ENCODE peak calls at places on chromosome 11, in six cellular contexts. D, V, P, A, R and E are unnamed samples.

GRCh38 chr11:10304495-10305261 is at the start of gene ADM:
- DNase-seq in V (peak), D (peak), P (peak), A (peak), R (peak), E (no peak)

GRCh38 chr11:44693654-44694119 is 33.1 kb upstream of the TSPAN18 start:
- DNase-seq in P (no peak), A (no peak), R (no peak), D (no peak), V (no peak), E (no peak)

GRCh38 chr11:1756024-1756561 is 5.7 kb upstream of the IFITM10 start:
- DNase-seq in V (no peak), A (no peak), D (no peak), R (no peak), P (no peak), E (no peak)

GRCh38 chr11:104705475-104706195 is 192.6 kb downstream of the CASP12 start:
- DNase-seq in D (peak), V (peak), P (peak), A (peak), R (no peak), E (no peak)

GRCh38 chr11:47646019-47646418 is 3.7 kb upstream of the MTCH2 start:
- DNase-seq in A (no peak), R (no peak), D (no peak), V (no peak), P (no peak), E (no peak)

GRCh38 chr11:114348200-114349191 is 51.8 kb downstream of the C11orf71 start:
- DNase-seq in D (peak), R (peak), A (peak), V (peak), P (no peak), E (peak)

GRCh38 chr11:74694136-74694535 is 37.1 kb downstream of the CHRDL2 start:
- DNase-seq in V (no peak), D (no peak), R (no peak), A (no peak), P (no peak), E (no peak)

GRCh38 chr11:29336727-29337212 is 680.1 kb downstream of the KCNA4 start:
- DNase-seq in A (no peak), R (no peak), P (no peak), D (no peak), V (no peak), E (no peak)

GRCh38 chr11:93541884-93542752 is 1.1 kb downstream of the SMCO4 start:
- DNase-seq in A (peak), P (no peak), R (no peak), D (peak), V (peak), E (no peak)

GRCh38 chr11:133047036-133047800 is 485.1 kb downstream of the OPCML start:
- DNase-seq in D (no peak), A (no peak), P (no peak), V (no peak), R (no peak), E (no peak)

GRCh38 chr11:1059759-1060158 is 14.9 kb upstream of the MUC2 start:
- DNase-seq in D (no peak), P (no peak), A (no peak), V (no peak), R (no peak), E (no peak)

GRCh38 chr11:125517116-125517804 is 21.2 kb upstream of the FEZ1 start:
- DNase-seq in A (no peak), V (no peak), P (no peak), D (peak), R (peak), E (no peak)

GRCh38 chr11:132864811-132865576 is 667.3 kb downstream of the OPCML start:
- DNase-seq in D (no peak), R (peak), A (no peak), P (no peak), V (no peak), E (no peak)

GRCh38 chr11:28529540-28530410 is 421.6 kb downstream of the METTL15 start:
- DNase-seq in R (no peak), P (no peak), A (no peak), V (peak), D (peak), E (peak)

GRCh38 chr11:6570691-6571427 is 32.6 kb downstream of the RRP8 start:
- DNase-seq in D (no peak), A (no peak), P (no peak), V (no peak), R (no peak), E (no peak)

GRCh38 chr11:66846671-66847091 is 3.4 kb downstream of the RCE1 start:
- DNase-seq in R (no peak), V (no peak), D (no peak), A (no peak), P (no peak), E (no peak)

GRCh38 chr11:62687508-62688396 is 1.6 kb downstream of the LRRN4CL start:
- DNase-seq in A (no peak), D (no peak), P (no peak), R (no peak), V (no peak), E (no peak)

GRCh38 chr11:103798029-103798428 is 238.4 kb upstream of the DDI1 start:
- DNase-seq in A (no peak), D (peak), P (no peak), R (no peak), V (no peak), E (no peak)

GRCh38 chr11:1450958-1451710 is 35.4 kb downstream of the MOB2 start:
- DNase-seq in D (no peak), V (peak), P (no peak), R (no peak), A (no peak), E (no peak)

GRCh38 chr11:102478660-102479245 is 26.2 kb upstream of the TMEM123 start:
- DNase-seq in R (no peak), V (no peak), A (no peak), P (no peak), D (no peak), E (no peak)

GRCh38 chr11:72840780-72841179 is 26.6 kb downstream of the ATG16L2 start:
- DNase-seq in A (no peak), D (peak), V (no peak), P (no peak), R (no peak), E (peak)

GRCh38 chr11:131773626-131774025 is 403.2 kb downstream of the NTM start:
- DNase-seq in V (no peak), R (no peak), A (no peak), P (no peak), D (no peak), E (no peak)

GRCh38 chr11:116787786-116788486 is at the start of gene ZPR1:
- DNase-seq in A (peak), V (peak), R (peak), D (peak), P (peak), E (no peak)
- TF ChIP-seq CTCF in A (no peak), V (no peak), R (no peak), D (no peak), P (peak), E (no peak)

GRCh38 chr11:59204736-59205135 is 8.0 kb downstream of the MPEG1 start:
- DNase-seq in A (no peak), P (no peak), V (no peak), R (no peak), D (no peak), E (no peak)

GRCh38 chr11:59197990-59198389 is 14.7 kb downstream of the MPEG1 start:
- DNase-seq in R (no peak), P (no peak), D (peak), V (no peak), A (no peak), E (peak)

GRCh38 chr11:59200421-59200746 is 12.3 kb downstream of the MPEG1 start:
- DNase-seq in A (no peak), P (no peak), V (no peak), R (no peak), D (no peak), E (no peak)

GRCh38 chr11:59199546-59200420 is 12.9 kb downstream of the MPEG1 start:
- DNase-seq in A (peak), P (no peak), V (no peak), R (no peak), D (no peak), E (no peak)

GRCh38 chr11:59201376-59201775 is 11.4 kb downstream of the MPEG1 start:
- DNase-seq in V (no peak), R (no peak), P (no peak), A (no peak), D (no peak), E (no peak)
- TF ChIP-seq CTCF in V (peak), R (peak), P (no peak), A (no peak), D (peak), E (peak)

GRCh38 chr11:79157738-79158137 is 283.1 kb downstream of the TENM4 start:
- DNase-seq in V (no peak), R (no peak), D (no peak), P (no peak), A (no peak), E (no peak)

GRCh38 chr11:79156031-79156430 is 284.8 kb downstream of the TENM4 start:
- DNase-seq in R (no peak), P (no peak), A (no peak), V (no peak), D (no peak), E (no peak)

GRCh38 chr11:79160786-79161403 is 279.9 kb downstream of the TENM4 start:
- DNase-seq in D (no peak), P (no peak), R (no peak), A (no peak), V (no peak), E (no peak)

GRCh38 chr11:79155237-79155636 is 285.6 kb downstream of the TENM4 start:
- DNase-seq in D (no peak), R (no peak), A (no peak), P (no peak), V (no peak), E (no peak)

DNA sequence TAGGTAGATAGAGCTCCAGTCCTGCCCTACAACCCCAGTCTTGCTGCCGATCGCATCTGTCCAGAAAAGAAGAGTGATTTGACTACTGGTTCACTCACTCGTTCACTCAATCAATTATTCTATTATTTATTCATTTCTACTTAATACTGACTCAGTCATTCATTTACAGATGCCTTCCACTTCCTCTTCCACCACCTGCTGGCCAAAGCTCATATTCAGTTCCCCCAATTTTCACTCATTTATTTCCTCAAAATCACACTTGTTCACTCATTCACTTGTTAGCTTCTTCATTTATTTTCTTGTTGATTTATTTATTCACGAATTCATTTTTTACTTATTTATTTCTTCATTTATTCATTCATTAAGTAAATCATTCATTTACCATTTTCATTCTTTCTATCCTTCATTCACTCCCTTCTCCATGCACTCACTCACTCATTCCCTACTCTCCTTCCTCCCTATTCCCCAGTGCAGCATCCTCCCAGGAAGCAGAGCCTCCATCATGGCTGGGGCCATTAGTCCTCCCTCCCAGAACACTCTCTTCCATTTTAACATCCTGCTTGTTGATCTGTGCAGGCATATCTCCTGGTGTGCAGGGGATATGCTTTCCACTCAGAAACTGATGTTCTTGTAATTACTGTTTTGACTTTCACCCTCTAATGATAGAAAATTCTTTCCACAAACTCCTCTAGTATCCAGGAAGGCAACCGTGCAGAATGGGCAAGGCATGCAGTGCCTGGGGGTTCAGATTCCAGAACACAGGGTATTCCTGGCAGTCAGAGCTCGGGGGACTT is 281.0 kb downstream of the TENM4 start:
- DNase-seq in P (no peak), D (no peak), V (no peak), A (no peak), R (no peak), E (no peak)
- TF ChIP-seq CTCF in P (no peak), D (peak), V (no peak), A (no peak), R (peak), E (peak)

DNA sequence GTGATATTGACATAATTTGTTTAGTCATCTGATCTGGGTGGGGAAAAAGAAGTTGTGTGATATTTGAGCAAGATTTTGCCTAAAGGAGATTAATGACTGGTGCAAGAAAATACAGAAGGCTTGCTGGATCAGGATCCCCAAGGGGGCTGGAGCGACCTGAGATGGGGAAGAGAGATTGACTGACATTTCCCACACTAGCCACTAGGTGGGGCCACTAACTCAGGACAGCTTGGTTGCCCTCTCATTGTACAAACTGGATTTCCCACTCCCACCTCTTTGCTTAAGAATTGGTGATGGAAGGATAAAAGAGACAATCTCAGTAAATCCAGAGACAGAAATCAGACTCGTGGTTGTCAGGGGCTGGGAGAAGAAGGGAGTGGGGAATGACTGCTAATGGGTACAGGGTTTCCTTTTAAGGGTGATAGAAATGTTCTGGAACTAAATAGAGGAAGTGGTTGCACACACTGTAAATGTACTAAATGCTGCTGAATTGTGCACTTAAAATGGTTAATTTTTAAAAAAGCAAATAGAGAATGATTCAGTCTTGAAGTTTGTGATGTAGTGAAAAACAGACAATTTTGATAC is 50.7 kb downstream of the CTTN start:
- DNase-seq in V (no peak), R (no peak), P (no peak), A (no peak), D (no peak), E (no peak)
- TF ChIP-seq CTCF in V (peak), R (peak), P (no peak), A (peak), D (peak), E (peak)

GRCh38 chr11:45855308-45855707 is 8.0 kb downstream of the CRY2 start:
- DNase-seq in R (no peak), A (no peak), P (no peak), V (no peak), D (no peak), E (no peak)

GRCh38 chr11:45852018-45852711 is 4.9 kb downstream of the CRY2 start:
- DNase-seq in V (no peak), R (no peak), P (no peak), D (no peak), A (no peak), E (no peak)

GRCh38 chr11:45850446-45850845 is 3.2 kb downstream of the CRY2 start:
- DNase-seq in A (no peak), D (peak), R (no peak), P (no peak), V (no peak), E (no peak)

GRCh38 chr11:45853616-45854219 is 6.4 kb downstream of the CRY2 start:
- DNase-seq in V (no peak), A (no peak), P (no peak), D (no peak), R (no peak), E (no peak)

GRCh38 chr11:45852712-45853101 is 5.4 kb downstream of the CRY2 start:
- DNase-seq in D (no peak), V (no peak), R (no peak), A (no peak), P (no peak), E (no peak)
- TF ChIP-seq CTCF in D (no peak), V (no peak), R (no peak), A (no peak), P (peak), E (no peak)

GRCh38 chr11:64649304-64649703 is 58.3 kb downstream of the SLC22A12 start:
- DNase-seq in P (no peak), R (no peak), A (peak), V (no peak), D (no peak), E (no peak)
- TF ChIP-seq CTCF in P (no peak), R (peak), A (peak), V (peak), D (peak), E (peak)

DNA sequence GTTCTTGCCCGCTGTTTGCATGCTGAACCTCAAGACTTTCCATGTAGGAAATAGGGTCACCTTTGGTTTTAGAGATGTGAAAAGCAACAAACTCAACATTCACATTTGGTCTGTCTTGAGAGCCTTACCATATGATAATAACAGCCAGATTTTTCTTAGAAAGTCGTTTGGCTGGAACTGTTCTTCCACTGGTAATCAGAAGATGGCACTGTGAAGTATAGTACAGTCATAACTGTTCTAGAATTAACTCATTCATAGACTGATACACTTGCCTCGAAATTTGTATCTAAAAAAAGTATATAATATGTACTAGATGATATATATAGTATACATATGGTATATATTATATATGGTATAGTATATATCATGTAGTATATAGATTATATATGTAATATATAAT is 12.3 kb downstream of the LUZP2 start:
- DNase-seq in D (no peak), A (no peak), R (no peak), P (no peak), V (no peak), E (no peak)
- TF ChIP-seq CTCF in D (peak), A (no peak), R (no peak), P (no peak), V (peak), E (peak)

DNA sequence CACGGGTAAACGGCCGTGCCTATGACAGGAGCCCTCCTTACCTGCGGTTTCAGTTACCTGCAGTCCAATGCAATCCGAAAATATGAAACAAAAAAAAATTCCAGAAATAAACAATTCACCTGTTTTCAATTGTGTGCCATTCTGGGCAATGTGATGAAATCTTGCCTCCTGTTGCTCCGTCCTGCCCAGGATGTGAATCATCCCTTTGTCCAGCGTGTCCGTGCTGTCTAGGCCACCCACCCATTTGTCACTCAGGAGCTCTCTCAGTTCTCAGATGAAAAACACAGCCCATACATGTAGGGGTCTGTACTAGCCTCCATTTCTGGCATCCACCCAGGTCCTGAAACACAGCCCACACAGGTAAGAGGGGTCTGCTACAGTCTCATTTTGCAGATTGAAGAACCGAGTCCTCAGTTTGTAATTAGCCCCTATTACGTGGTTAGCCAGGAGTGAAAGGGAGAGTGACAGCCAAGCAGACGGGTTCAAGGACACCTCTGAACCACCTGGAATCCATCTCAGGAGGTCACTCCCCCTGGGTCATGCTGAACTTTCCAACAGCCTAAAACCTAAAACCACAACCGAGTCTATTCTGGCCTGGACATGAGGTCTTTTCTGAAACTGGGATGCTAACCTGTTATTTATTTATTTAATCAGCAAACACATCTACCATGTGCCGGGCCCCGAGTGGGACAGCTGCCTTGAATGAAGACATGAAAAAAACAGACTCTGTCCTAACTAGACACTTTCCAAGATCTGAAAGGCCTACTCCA is 317.2 kb downstream of the SHANK2 start:
- DNase-seq in D (no peak), P (no peak), A (no peak), R (no peak), V (no peak), E (no peak)
- TF ChIP-seq CTCF in D (no peak), P (no peak), A (no peak), R (no peak), V (no peak), E (no peak)

DNA sequence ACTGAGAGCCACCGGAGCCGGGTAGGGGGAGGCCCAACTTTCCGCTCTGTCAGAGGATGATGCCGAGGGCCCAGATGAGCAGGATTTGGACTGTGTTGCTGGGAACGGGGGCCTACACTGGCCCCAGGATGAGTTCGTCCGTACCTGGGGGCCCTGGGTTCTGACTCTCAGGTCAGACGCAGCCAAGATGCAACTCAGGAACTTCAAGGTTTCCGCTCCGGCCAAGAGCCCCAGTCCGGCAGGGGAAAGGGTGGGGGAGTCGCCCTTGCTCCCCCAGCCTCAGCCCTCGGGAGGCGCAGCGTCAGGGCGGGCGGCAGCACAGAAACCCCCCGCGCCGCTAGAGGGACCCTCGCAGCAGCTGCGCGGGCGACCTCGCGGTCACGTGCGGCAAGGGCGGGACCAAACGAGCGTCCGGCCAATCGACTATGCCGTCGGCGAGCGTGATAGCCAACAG is 241 bp upstream of the ARL2 start:
- DNase-seq in P (peak), R (peak), D (peak), A (peak), V (peak), E (no peak)
- TF ChIP-seq CTCF in P (peak), R (no peak), D (no peak), A (peak), V (peak), E (no peak)

DNA sequence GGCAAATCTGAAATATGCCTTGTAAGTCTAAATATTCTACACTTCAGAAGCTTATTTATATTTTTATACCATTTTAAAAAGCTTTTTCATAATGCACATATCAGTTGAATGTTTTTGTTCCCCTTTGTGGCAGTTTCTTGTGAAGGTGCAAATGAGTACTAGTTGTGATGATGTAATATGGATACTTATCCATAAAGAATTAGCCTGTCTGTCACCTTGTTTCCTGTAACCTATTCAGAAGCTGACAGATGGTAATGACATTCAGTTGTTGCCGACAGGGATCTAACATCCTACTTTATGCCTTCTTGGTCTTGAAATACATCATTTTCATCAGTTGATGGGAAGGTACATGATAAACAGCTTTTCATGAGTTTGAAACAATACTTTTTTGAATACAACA is 2.9 kb downstream of the QSER1 start:
- DNase-seq in P (no peak), D (no peak), R (no peak), A (no peak), V (no peak), E (no peak)
- TF ChIP-seq CTCF in P (no peak), D (no peak), R (no peak), A (no peak), V (no peak), E (no peak)